ENCODE peak calls at places on chromosomes 16 and 17, in eight cellular contexts. R is immature natural killer cell; C is AG08396; Q is stimulated activated CD4-positive, alpha-beta T cell treated with anti-CD3 and anti-CD28 coated beads, Interleukin-4, amount 100 ng/mL, for 24 hours; Z is PC-9; O is CD8-positive, alpha-beta T cell; P is hypothalamus; E is heart left ventricle. V is an unnamed sample.
A peak's percentile ranks its signal among the peaks of the same experiment; 100 is the strongest.

GRCh38 chr17:8479431-8479947 is 43.8 kb downstream of the NDEL1 start:
- DNase-seq in Z (no peak), Q (no peak), E (no peak), C (peak; percentile 88), P (peak; percentile 60), R (no peak), O (no peak), V (no peak)

GRCh38 chr16:2088759-2089358 is 41.1 kb downstream of the TSC2 start:
- DNase-seq in R (no peak), O (no peak), Z (no peak), P (no peak), Q (no peak), E (no peak), C (no peak), V (no peak)

GRCh38 chr16:71746442-71747046 is 22.0 kb upstream of the PHLPP2 start:
- DNase-seq in Q (peak; percentile 26), E (no peak), O (peak; percentile 9), R (peak; percentile 27), C (peak; percentile 41), P (no peak), Z (peak; percentile 7), V (no peak)

GRCh38 chr17:34010534-34010933 is 244.6 kb upstream of the CCL2 start:
- DNase-seq in P (no peak), C (no peak), Q (no peak), O (no peak), E (no peak), Z (no peak), R (no peak), V (no peak)

GRCh38 chr17:67246398-67246647 is 1.3 kb upstream of the HELZ start:
- DNase-seq in E (no peak), C (no peak), Z (no peak), R (no peak), O (no peak), P (no peak), Q (no peak), V (no peak)

GRCh38 chr17:18994626-18995025 is 9.9 kb downstream of the FAM83G start:
- DNase-seq in Z (no peak), E (no peak), R (no peak), C (no peak), P (no peak), O (no peak), Q (no peak), V (no peak)

GRCh38 chr17:81298991-81299733 is 4.1 kb upstream of the SLC38A10 start:
- DNase-seq in P (no peak), Q (no peak), E (no peak), Z (no peak), C (no peak), O (no peak), R (no peak), V (no peak)

GRCh38 chr16:10589106-10589505 is 8.7 kb upstream of the EMP2 start:
- DNase-seq in E (no peak), R (no peak), Z (no peak), P (no peak), C (no peak), Q (no peak), O (no peak), V (no peak)

GRCh38 chr17:9676742-9677387 is 31.5 kb downstream of the USP43 start:
- DNase-seq in R (no peak), P (no peak), C (no peak), O (no peak), E (no peak), Q (peak; percentile 10), Z (peak; percentile 83), V (no peak)

GRCh38 chr16:57367111-57367752 is 5.1 kb upstream of the CX3CL1 start:
- DNase-seq in E (no peak), P (no peak), R (no peak), Z (peak; percentile 43), C (no peak), O (no peak), Q (no peak), V (no peak)